ENCODE peak calls at places on chromosomes 12 and 14, in seven cellular contexts. L is AG10803, P is transverse colon, X is GM10248, D is body of pancreas, Z is fibroblast of lung, Y is thyroid gland. I is an unnamed sample.

GRCh38 chr14:36438883-36439282 is 81.1 kb downstream of the NKX2-1 start:
- DNase-seq in L (no peak), P (no peak), X (no peak), D (no peak), Z (no peak), Y (no peak), I (no peak)

GRCh38 chr12:57890191-57891120 is 43.9 kb upstream of the CTDSP2 start:
- DNase-seq in L (peak), P (no peak), X (no peak), D (no peak), Z (no peak), Y (no peak), I (peak)

GRCh38 chr14:52314521-52315354 is 626 bp downstream of the PTGER2 start:
- DNase-seq in L (peak), P (peak), X (peak), D (peak), Z (no peak), Y (peak), I (no peak)

GRCh38 chr12:55220725-55221124 is at the start of gene OR10A7:
- DNase-seq in L (no peak), P (no peak), X (no peak), D (no peak), Z (no peak), Y (no peak), I (no peak)

GRCh38 chr12:92721668-92722067 is 18.9 kb downstream of the PLEKHG7 start:
- DNase-seq in L (no peak), P (no peak), X (no peak), D (no peak), Z (no peak), Y (no peak), I (no peak)

GRCh38 chr12:1800646-1801284 is 19.6 kb upstream of the LRTM2 start:
- DNase-seq in L (no peak), P (peak), X (peak), D (no peak), Z (peak), Y (no peak), I (no peak)

GRCh38 chr12:18564306-18564705 is 173.5 kb downstream of the PLCZ1 start:
- DNase-seq in L (no peak), P (no peak), X (no peak), D (no peak), Z (no peak), Y (no peak), I (no peak)

GRCh38 chr14:37241206-37241605 is 43.5 kb downstream of the MIPOL1 start:
- DNase-seq in L (no peak), P (no peak), X (no peak), D (no peak), Z (no peak), Y (no peak), I (no peak)

GRCh38 chr12:15638231-15638630 is 151.0 kb downstream of the EPS8 start:
- DNase-seq in L (no peak), P (no peak), X (no peak), D (no peak), Z (no peak), Y (no peak), I (peak)

GRCh38 chr12:62519043-62519442 is 52.4 kb downstream of the MON2 start:
- DNase-seq in L (no peak), P (no peak), X (no peak), D (no peak), Z (no peak), Y (peak), I (no peak)

GRCh38 chr12:120438495-120439198 is 734 bp downstream of the COX6A1 start:
- DNase-seq in L (no peak), P (no peak), X (no peak), D (no peak), Z (no peak), Y (no peak), I (no peak)

GRCh38 chr12:74537126-74537706 is 419 bp upstream of the ATXN7L3B start:
- DNase-seq in L (peak), P (no peak), X (peak), D (no peak), Z (peak), Y (no peak), I (peak)

GRCh38 chr12:25715147-25715546 is 162.1 kb upstream of the LMNTD1 start:
- DNase-seq in L (peak), P (no peak), X (no peak), D (no peak), Z (peak), Y (no peak), I (no peak)

DNA sequence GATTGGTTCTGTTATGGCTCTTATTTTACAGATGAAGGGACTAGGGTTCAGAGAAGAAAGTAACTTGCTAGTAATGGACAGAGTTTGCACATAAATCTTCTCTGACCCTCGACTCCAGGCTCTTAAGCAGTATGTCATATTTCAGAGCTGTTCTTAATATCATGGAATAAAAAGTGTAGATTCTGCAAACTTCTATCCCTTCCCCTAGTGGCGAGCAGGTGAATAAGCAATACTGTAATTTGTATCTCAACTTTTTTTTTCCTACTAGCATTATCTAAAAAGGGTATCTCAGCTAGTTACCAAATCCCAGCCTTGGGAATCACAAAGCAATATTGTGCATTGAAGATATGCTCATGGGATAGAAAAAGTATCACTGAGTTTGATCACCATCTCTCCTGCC is 83.2 kb downstream of the ANO4 start:
- DNase-seq in L (no peak), P (no peak), X (no peak), D (no peak), Z (no peak), Y (no peak), I (no peak)
- TF ChIP-seq CTCF in L (peak), P (no peak), X (no peak), D (no peak), Z (no peak), Y (no peak), I (peak)

DNA sequence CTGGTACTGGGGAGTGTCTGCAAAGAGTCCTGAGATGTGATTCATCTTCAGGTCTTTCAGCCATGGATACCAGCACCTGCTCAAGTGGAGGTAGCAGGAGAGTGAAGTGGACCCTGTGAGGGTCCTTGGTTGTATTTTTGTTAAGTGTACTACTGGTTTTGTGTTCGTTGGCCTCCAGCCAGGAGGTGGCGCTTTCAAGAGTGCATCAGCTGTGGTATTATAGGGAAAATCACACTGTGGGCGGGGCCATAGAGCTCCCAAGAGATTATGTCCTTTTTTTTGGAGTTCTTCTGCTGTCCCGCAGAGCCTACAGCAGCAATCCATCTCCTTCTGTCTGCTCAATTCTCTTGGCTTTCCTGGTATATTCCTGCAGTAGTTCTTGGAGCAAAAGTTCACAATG is 66.8 kb downstream of the SPATA7 start:
- DNase-seq in L (no peak), P (no peak), X (no peak), D (peak), Z (no peak), Y (peak), I (no peak)
- TF ChIP-seq CTCF in L (no peak), P (no peak), X (no peak), D (no peak), Z (no peak), Y (no peak), I (no peak)

DNA sequence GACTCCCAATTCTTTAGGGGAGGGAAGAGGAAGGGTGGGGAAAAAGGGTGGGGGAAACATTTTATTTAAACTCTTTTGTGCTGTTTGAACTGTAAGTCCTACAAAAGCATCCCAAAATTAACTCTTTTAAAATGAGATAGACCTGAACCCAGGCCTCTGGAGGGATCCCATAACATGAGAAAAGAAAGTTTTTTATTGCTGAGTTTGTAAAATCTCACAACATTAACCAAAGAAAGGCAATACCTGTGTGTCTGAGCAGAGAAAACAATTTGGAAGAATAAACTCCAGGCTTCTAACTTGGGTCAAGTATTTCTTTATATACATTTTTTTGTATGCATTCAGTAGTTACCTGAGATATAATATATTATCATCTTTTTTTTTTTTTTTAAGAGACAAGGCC is 107.1 kb downstream of the KSR2 start:
- DNase-seq in L (no peak), P (no peak), X (no peak), D (no peak), Z (no peak), Y (no peak), I (no peak)
- TF ChIP-seq CTCF in L (no peak), P (no peak), X (no peak), D (no peak), Z (no peak), Y (no peak), I (no peak)

GRCh38 chr14:45838597-45838996 is 585.6 kb upstream of the MIS18BP1 start:
- DNase-seq in L (no peak), P (no peak), X (no peak), D (no peak), Z (no peak), Y (no peak), I (no peak)
- TF ChIP-seq CTCF in L (no peak), P (peak), X (peak), D (no peak), Z (no peak), Y (peak), I (no peak)

GRCh38 chr14:66072190-66072905 is 413.8 kb upstream of the CCDC196 start:
- DNase-seq in L (no peak), P (no peak), X (no peak), D (no peak), Z (no peak), Y (no peak), I (no peak)

GRCh38 chr14:66076166-66076565 is 410.0 kb upstream of the CCDC196 start:
- DNase-seq in L (peak), P (no peak), X (no peak), D (no peak), Z (no peak), Y (no peak), I (no peak)

GRCh38 chr14:66074546-66074945 is 411.6 kb upstream of the CCDC196 start:
- DNase-seq in L (no peak), P (no peak), X (no peak), D (no peak), Z (no peak), Y (no peak), I (no peak)

GRCh38 chr14:66082009-66082408 is 404.2 kb upstream of the CCDC196 start:
- DNase-seq in L (peak), P (no peak), X (no peak), D (no peak), Z (no peak), Y (no peak), I (no peak)

GRCh38 chr14:66078031-66078430 is 408.1 kb upstream of the CCDC196 start:
- DNase-seq in L (no peak), P (no peak), X (no peak), D (no peak), Z (no peak), Y (peak), I (no peak)
- TF ChIP-seq CTCF in L (no peak), P (no peak), X (no peak), D (no peak), Z (no peak), Y (no peak), I (no peak)

DNA sequence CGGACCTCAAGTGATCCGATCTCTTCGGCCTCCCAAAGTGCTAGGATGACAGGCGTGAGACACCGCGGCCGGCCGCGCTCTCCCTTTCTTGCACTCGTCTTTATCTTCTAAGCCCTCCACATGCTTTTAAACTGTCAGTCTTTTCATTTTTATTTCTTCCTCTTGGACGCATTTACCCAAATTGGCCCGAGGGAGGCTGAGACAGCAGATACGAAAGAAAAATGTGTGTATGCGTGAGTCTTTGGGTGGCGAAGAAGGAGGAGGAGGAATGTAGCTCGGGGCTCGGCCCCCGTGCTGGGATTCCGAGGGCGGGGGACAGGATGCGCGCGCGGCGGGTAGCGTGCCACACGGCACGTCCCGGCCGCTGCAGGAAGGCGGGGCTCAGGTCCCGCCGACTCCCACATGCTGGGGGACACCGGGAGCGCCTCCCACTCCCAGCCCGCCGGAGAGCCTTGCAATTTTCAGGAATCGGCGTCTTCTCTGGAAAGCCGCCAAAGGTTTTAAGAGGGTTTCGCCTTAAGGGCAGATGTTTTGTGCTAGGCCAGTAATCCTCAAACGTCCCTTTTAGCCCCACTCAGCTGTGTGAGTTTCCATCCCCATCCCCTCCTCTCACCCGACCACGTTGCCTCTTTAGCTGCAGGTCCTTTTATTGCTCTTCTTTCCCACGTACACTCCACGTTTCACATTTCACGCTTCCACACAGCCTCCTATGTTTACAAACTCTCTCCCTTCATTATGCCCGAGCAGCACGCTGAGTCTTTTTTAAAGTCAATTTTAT is 34.7 kb upstream of the SLC2A3 start:
- DNase-seq in L (peak), P (peak), X (peak), D (peak), Z (peak), Y (peak), I (peak)
- TF ChIP-seq CTCF in L (no peak), P (peak), X (no peak), D (no peak), Z (no peak), Y (no peak), I (peak)

I was measured in fibroblast of villous mesenchyme.